ENCODE peak calls at places on chromosomes 12 and 14, in nine cellular contexts. F is fibroblast of villous mesenchyme, T is A549, M is brain microvascular endothelial cell, G is heart left ventricle, J is body of pancreas, R is ovary, L is pancreas, P is choroid plexus epithelial cell. X is an unnamed sample.

GRCh38 chr14:61476737-61477410 is 155.5 kb downstream of the PRKCH start:
- DNase-seq in T (peak; percentile 50), P (peak; percentile 99), R (no peak), L (no peak), F (peak; percentile 100), G (peak; percentile 63), J (no peak), M (peak; percentile 97), X (peak; percentile 60)

GRCh38 chr14:22484638-22485037 is 104.4 kb downstream of the DAD1 start:
- DNase-seq in P (peak; percentile 75), R (no peak), F (peak; percentile 35), G (peak; percentile 40), J (no peak), T (no peak), M (peak; percentile 32), L (no peak), X (no peak)

GRCh38 chr14:106841701-106842100 is 1315.3 kb downstream of the TMEM121 start:
- DNase-seq in G (no peak), J (no peak), R (no peak), L (no peak), M (no peak), P (no peak), F (no peak), T (no peak), X (no peak)

GRCh38 chr12:21656931-21657335 is 709 bp downstream of the LDHB start:
- DNase-seq in J (peak; percentile 69), F (peak; percentile 63), R (peak; percentile 41), G (peak; percentile 45), P (peak; percentile 63), L (no peak), M (peak; percentile 25), T (peak; percentile 18), X (peak; percentile 80)

GRCh38 chr12:63038361-63039100 is 103.6 kb upstream of the PPM1H start:
- DNase-seq in R (no peak), J (no peak), T (no peak), M (no peak), F (no peak), P (no peak), G (no peak), L (no peak), X (no peak)

GRCh38 chr12:16076553-16076952 is 165.4 kb downstream of the DERA start:
- DNase-seq in P (peak; percentile 41), G (no peak), M (no peak), T (peak; percentile 28), R (no peak), J (no peak), F (peak; percentile 14), L (no peak), X (no peak)

GRCh38 chr14:34912182-34912581 is 37.0 kb upstream of the BAZ1A start:
- DNase-seq in J (no peak), T (no peak), R (no peak), G (no peak), L (no peak), P (peak; percentile 18), M (no peak), F (no peak), X (no peak)

GRCh38 chr12:76571256-76571655 is 11.7 kb upstream of the OSBPL8 start:
- DNase-seq in F (no peak), P (no peak), M (no peak), R (no peak), T (no peak), J (no peak), L (no peak), G (no peak), X (no peak)

GRCh38 chr12:12126551-12126950 is 55.8 kb downstream of the BCL2L14 start:
- DNase-seq in J (no peak), T (no peak), P (no peak), L (no peak), M (no peak), G (no peak), R (no peak), F (no peak), X (no peak)

GRCh38 chr12:129870146-129870545 is 33.7 kb downstream of the TMEM132D start:
- DNase-seq in L (no peak), P (no peak), M (no peak), T (no peak), J (no peak), R (no peak), F (no peak), G (no peak), X (no peak)

GRCh38 chr12:109092484-109093021 is 719 bp downstream of the ALKBH2 start:
- DNase-seq in L (no peak), M (no peak), P (no peak), J (no peak), G (no peak), F (no peak), T (no peak), R (no peak), X (no peak)

GRCh38 chr12:5442251-5443006 is 10.5 kb downstream of the NTF3 start:
- DNase-seq in L (no peak), F (peak; percentile 60), J (peak; percentile 32), R (no peak), T (peak; percentile 24), G (no peak), P (peak; percentile 55), M (peak; percentile 67), X (no peak)

GRCh38 chr14:51211149-51211548 is 28.9 kb upstream of the TMX1 start:
- DNase-seq in M (peak; percentile 43), J (peak; percentile 74), G (no peak), T (no peak), L (no peak), F (no peak), R (no peak), P (peak; percentile 80), X (no peak)

GRCh38 chr14:49461529-49462401 is 124.4 kb downstream of the RPS29 start:
- DNase-seq in R (no peak), J (peak; percentile 77), F (peak; percentile 83), G (peak; percentile 19), L (no peak), M (peak; percentile 80), T (peak; percentile 18), P (peak; percentile 89), X (peak; percentile 33)

GRCh38 chr12:33795536-33795935 is 226.8 kb upstream of the ALG10 start:
- DNase-seq in G (no peak), F (no peak), J (no peak), P (no peak), M (no peak), L (no peak), T (no peak), R (no peak), X (no peak)

GRCh38 chr12:7374423-7375144 is 69.4 kb downstream of the CD163L1 start:
- DNase-seq in T (peak; percentile 56), G (no peak), J (peak; percentile 71), M (peak; percentile 14), L (peak; percentile 71), P (peak; percentile 38), F (peak; percentile 39), R (no peak), X (no peak)

DNA sequence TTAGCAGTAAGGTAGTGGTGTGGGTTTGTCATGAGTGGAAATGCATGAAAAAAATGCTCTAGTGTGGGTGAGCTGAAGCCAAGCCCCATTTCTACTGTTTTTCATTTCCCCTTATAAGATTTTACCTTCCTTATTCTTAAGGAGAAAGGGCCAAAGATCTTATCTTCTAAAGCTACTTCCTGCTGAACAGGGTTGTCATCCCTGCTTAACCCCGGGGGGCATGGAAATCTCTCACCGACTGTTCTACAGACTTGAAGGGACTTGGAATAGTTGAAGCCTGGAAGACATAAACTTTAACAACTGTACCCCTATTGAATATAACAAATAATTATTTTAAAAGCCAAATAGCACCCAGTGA is 1.6 kb upstream of the GMFB start:
- DNase-seq in T (no peak), J (no peak), P (no peak), G (no peak), L (no peak), M (no peak), R (no peak), F (no peak), X (no peak)
- H3K4me3 ChIP-seq in T (no peak overlapping the region), J (no peak overlapping the region), P (no peak overlapping the region), G (no peak overlapping the region), L (no peak overlapping the region), M (no peak overlapping the region), R (no peak overlapping the region), F (no peak overlapping the region), X (no peak overlapping the region)

DNA sequence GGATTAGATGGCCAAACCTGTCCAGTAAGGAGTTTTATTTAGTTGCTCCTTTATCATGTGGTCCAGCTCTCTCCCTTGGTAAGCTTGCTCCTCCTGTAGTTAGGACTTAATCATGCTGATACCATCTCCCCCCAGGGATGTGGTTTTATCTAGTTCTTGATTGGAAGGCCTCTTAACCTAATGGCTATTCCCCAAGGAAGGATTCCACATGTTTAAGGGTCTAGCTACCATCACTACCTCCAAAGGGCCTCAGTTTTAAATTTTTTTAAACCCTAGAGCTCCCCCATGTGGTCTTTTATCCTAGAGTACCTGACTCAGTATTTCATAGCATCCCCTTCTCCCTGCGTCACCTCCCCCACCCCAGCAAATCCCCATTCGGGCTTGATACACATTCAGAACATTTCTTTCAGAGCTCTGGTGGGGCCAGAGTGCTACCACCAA is 22.5 kb downstream of the MAP3K12 start:
- DNase-seq in R (no peak), T (no peak), F (peak; percentile 42), G (no peak), P (no peak), M (no peak), L (no peak), J (no peak), X (no peak)
- TF ChIP-seq CTCF in R (no peak), T (peak; percentile 57), F (peak; percentile 50), G (peak; percentile 38), P (peak; percentile 48), M (peak; percentile 50), L (no peak), J (no peak), X (no peak)

GRCh38 chr12:58916153-58916709 is 4.1 kb downstream of the LRIG3 start:
- DNase-seq in M (no peak), G (no peak), F (peak; percentile 69), P (no peak), T (no peak), J (no peak), L (no peak), R (no peak), X (no peak)
- H3K4me3 ChIP-seq in M (peak overlapping the region; percentile 91), G (peak overlapping the region; percentile 93), F (peak overlapping the region; percentile 95), P (peak overlapping the region; percentile 23), T (no peak overlapping the region), J (no peak overlapping the region), L (no peak overlapping the region), R (peak overlapping the region; percentile 85), X (no peak overlapping the region)

GRCh38 chr14:24818823-24819341 is 184.9 kb upstream of the GZMB start:
- DNase-seq in J (no peak), M (no peak), L (no peak), R (no peak), T (no peak), F (no peak), P (no peak), G (no peak), X (no peak)

GRCh38 chr14:24816929-24817637 is 183.1 kb upstream of the GZMB start:
- DNase-seq in R (no peak), M (no peak), J (peak; percentile 82), L (peak; percentile 63), P (no peak), F (no peak), G (peak; percentile 42), T (no peak), X (no peak)

GRCh38 chr14:24818054-24818822 is 184.2 kb upstream of the GZMB start:
- DNase-seq in J (peak; percentile 41), M (no peak), R (no peak), G (no peak), P (peak; percentile 85), T (no peak), F (peak; percentile 87), L (no peak), X (no peak)

GRCh38 chr14:24816011-24816928 is 182.3 kb upstream of the GZMB start:
- DNase-seq in M (no peak), G (peak; percentile 38), L (peak; percentile 61), R (no peak), F (peak; percentile 55), T (no peak), P (no peak), J (peak; percentile 81), X (no peak)

GRCh38 chr14:24817638-24818053 is 183.7 kb upstream of the GZMB start:
- DNase-seq in T (no peak), G (no peak), F (no peak), J (peak; percentile 32), R (no peak), M (no peak), P (no peak), L (no peak), X (no peak)
- TF ChIP-seq CTCF in T (peak; percentile 23), G (peak; percentile 44), F (peak; percentile 58), J (peak; percentile 4), R (no peak), M (peak; percentile 68), P (peak; percentile 70), L (no peak), X (no peak)